ENCODE peak calls at places on chromosomes 1 and 21, in ten cellular contexts. J is HepG2, X is tibial nerve, F is transverse colon, G is stomach, M is suprapubic skin, Y is SK-N-SH, C is sigmoid colon, W is K562, E is esophagus muscularis mucosa. D is an unnamed sample.
A peak's percentile ranks its signal among the peaks of the same experiment; 100 is the strongest.

GRCh38 chr1:25786887-25787286 is 13.1 kb upstream of the SELENON start:
- DNase-seq in J (no peak), X (no peak), F (no peak), G (no peak), M (no peak), Y (no peak), C (no peak), W (no peak), E (no peak), D (no peak)

GRCh38 chr1:25771246-25772114 is 28.5 kb upstream of the SELENON start:
- DNase-seq in J (peak; percentile 74), X (peak; percentile 16), F (peak; percentile 50), G (peak; percentile 87), M (no peak), Y (peak; percentile 87), C (no peak), W (no peak), E (no peak), D (peak; percentile 42)

GRCh38 chr21:35020446-35020845 is 28.7 kb downstream of the RUNX1 start:
- DNase-seq in J (no peak), X (no peak), F (no peak), G (no peak), M (no peak), Y (no peak), C (no peak), W (no peak), E (no peak), D (peak; percentile 61)

GRCh38 chr1:35278886-35279554 is 10.5 kb downstream of the ZMYM4 start:
- DNase-seq in J (no peak), X (no peak), F (no peak), G (no peak), M (no peak), Y (no peak), C (no peak), W (peak; percentile 96), E (no peak), D (no peak)

GRCh38 chr1:37137018-37137417 is 102.7 kb upstream of the GRIK3 start:
- DNase-seq in J (no peak), X (no peak), F (no peak), G (no peak), M (no peak), Y (no peak), C (no peak), W (no peak), E (no peak), D (no peak)

GRCh38 chr1:92749024-92749634 is 35.8 kb downstream of the EVI5 start:
- DNase-seq in J (peak; percentile 62), X (no peak), F (peak; percentile 41), G (peak; percentile 39), M (no peak), Y (peak; percentile 22), C (no peak), W (peak; percentile 76), E (no peak), D (no peak)

GRCh38 chr1:50502147-50502546 is 78.9 kb upstream of the DMRTA2 start:
- DNase-seq in J (no peak), X (no peak), F (no peak), G (no peak), M (no peak), Y (no peak), C (no peak), W (no peak), E (no peak), D (no peak)

GRCh38 chr1:57461405-57461804 is 37.5 kb upstream of the DAB1 start:
- DNase-seq in J (peak; percentile 2), X (no peak), F (no peak), G (no peak), M (no peak), Y (no peak), C (no peak), W (no peak), E (no peak), D (no peak)

GRCh38 chr1:51234721-51235425 is 1.2 kb upstream of the RNF11 start:
- DNase-seq in J (peak; percentile 59), X (peak; percentile 56), F (peak; percentile 86), G (peak; percentile 80), M (no peak), Y (peak; percentile 55), C (peak; percentile 82), W (peak; percentile 88), E (peak; percentile 92), D (no peak)

GRCh38 chr1:226690460-226690982 is 48.6 kb downstream of the ITPKB start:
- DNase-seq in J (no peak), X (no peak), F (no peak), G (no peak), M (no peak), Y (peak; percentile 47), C (peak; percentile 81), W (no peak), E (no peak), D (no peak)

GRCh38 chr1:8259498-8260290 is 58.2 kb upstream of the SLC45A1 start:
- DNase-seq in J (peak; percentile 89), X (peak; percentile 78), F (peak; percentile 68), G (peak; percentile 91), M (peak; percentile 83), Y (no peak), C (peak; percentile 86), W (no peak), E (no peak), D (no peak)

GRCh38 chr1:8261398-8261762 is 56.5 kb upstream of the SLC45A1 start:
- DNase-seq in J (no peak), X (no peak), F (no peak), G (no peak), M (no peak), Y (no peak), C (no peak), W (no peak), E (no peak), D (no peak)

GRCh38 chr1:8266436-8267165 is 51.3 kb upstream of the SLC45A1 start:
- DNase-seq in J (no peak), X (no peak), F (no peak), G (no peak), M (no peak), Y (no peak), C (no peak), W (no peak), E (no peak), D (no peak)

GRCh38 chr1:8267307-8267706 is 50.6 kb upstream of the SLC45A1 start:
- DNase-seq in J (no peak), X (no peak), F (no peak), G (no peak), M (no peak), Y (no peak), C (no peak), W (no peak), E (no peak), D (no peak)

GRCh38 chr1:8263806-8264205 is 54.1 kb upstream of the SLC45A1 start:
- DNase-seq in J (no peak), X (no peak), F (no peak), G (no peak), M (no peak), Y (no peak), C (no peak), W (no peak), E (no peak), D (no peak)
- TF ChIP-seq EP300 in J (no peak), X (no peak), F (no peak), G (no peak), M (no peak), Y (no peak), C (no peak), W (no peak), E (no peak), D (no peak)

DNA sequence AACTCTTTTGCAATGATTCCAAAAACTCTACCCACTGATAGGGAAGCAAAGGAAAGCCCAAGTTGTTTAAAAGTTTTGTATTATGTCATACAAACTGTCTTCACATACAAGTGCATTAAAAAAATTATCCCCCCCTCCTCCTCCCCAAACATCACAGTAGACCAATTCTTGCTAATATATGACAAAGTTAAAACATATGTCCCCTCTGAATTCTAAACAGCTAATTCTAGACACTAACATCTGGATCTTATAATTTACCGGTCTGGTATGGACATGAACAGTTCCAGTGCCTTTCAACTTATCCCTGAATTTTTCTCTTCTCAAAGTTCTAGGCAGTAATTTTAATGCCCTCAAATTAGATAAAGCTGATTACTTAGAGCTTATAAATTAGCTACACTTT is 13.4 kb downstream of the RIT1 start:
- DNase-seq in J (no peak), X (no peak), F (no peak), G (no peak), M (no peak), Y (peak; percentile 43), C (no peak), W (no peak), E (no peak), D (no peak)
- H3K36me3 ChIP-seq in J (peaks cover 8% of the 10 kb centered on the region), X (peaks cover 70% of the 10 kb centered on the region), F (no peaks in the 10 kb centered on the region), G (peaks cover 48% of the 10 kb centered on the region), M (peaks cover 59% of the 10 kb centered on the region), Y (peaks cover 60% of the 10 kb centered on the region), C (peaks cover 45% of the 10 kb centered on the region), W (peaks cover 55% of the 10 kb centered on the region), E (peaks cover 61% of the 10 kb centered on the region), D (peaks cover 27% of the 10 kb centered on the region)

DNA sequence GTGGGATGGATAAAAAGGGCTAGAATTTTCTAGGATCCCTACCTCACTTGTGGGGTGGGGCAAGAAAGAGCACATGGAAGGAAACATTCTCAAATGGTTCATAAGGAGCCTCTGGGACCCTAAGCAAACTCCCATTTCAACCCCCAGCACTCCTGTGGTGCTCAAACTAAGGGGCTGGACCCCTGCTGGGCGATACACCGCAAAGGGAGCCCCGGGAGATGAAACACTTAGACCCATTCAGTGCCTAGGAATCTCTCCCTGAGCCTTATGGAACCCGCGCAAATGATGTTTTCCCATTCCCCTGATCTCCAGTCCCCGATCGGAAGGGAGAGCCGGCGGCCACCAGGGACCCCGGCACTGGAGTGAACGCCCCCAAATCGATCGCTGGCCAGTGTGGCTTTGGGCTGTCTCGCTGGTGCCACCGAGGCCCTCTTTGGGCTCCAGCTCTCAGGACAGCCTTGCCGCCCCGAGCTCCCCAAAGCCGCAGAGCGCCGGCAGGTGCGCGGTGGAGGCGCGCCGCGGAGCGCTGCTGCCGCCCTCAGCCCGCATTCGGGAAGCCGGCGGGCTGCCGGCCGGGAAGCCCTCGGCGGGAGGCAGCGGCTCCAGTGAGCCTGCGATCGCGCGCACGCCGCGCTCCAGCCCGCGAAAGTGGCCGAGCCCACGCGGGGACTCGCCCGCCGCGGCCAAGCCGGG is 1.2 kb downstream of the PLXNA2 start:
- DNase-seq in J (no peak), X (no peak), F (peak; percentile 45), G (peak; percentile 53), M (peak; percentile 74), Y (peak; percentile 75), C (peak; percentile 65), W (peak; percentile 55), E (no peak), D (no peak)
- H3K27me3 ChIP-seq in J (no peaks in the 10 kb centered on the region), X (no peaks in the 10 kb centered on the region), F (no peaks in the 10 kb centered on the region), G (no peaks in the 10 kb centered on the region), M (no peaks in the 10 kb centered on the region), Y (no peaks in the 10 kb centered on the region), C (no peaks in the 10 kb centered on the region), W (peaks cover 16% of the 10 kb centered on the region), E (no peaks in the 10 kb centered on the region), D (no peaks in the 10 kb centered on the region)

DNA sequence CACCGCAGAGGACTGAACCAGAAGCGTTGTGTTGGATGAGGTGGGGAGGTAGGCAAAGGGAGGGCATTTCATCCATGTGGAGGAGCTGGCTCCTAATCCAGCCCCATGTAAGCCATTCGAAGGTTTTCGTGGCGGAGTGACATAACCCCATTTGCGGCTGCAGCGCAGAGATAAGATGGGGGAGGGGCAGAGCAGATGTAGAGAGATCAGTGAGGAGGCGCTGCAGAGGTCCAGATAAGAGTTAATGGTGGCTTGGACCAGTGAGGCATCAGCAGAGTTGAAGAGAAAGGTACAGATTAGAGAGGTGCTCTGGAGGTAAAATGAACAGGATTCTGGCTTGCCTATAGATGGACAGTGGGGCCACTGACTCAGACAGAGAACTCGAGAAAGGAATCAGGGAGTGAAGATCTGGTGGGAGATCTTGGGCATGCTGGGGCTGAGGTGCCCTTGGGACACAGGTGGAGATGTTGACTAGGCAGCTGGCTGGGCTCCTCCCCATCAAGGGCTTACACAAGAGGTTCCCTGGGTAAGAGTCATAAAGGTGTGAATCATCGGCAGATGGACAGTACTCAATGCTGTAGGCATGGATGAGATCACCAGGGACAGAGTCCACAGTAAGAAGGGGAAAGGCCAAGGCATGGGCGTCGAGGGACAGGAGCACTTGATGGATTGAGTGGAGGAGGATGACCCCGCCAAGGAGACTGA is 7.8 kb upstream of the PTPRF start:
- DNase-seq in J (peak; percentile 86), X (no peak), F (peak; percentile 81), G (peak; percentile 48), M (peak; percentile 41), Y (no peak), C (peak; percentile 14), W (peak; percentile 99), E (no peak), D (no peak)
- TF ChIP-seq EP300 in J (peak; percentile 38), X (no peak), F (peak; percentile 81), G (no peak), M (no peak), Y (no peak), C (no peak), W (peak; percentile 99), E (no peak), D (no peak)